ENCODE peak calls at places on chromosomes 4 and X, in four cellular contexts. C, J, I and Z are unnamed samples.

GRCh38 chrX:70279081-70279480 is 2.9 kb upstream of the RAB41 start:
- DNase-seq in J (no peak), I (no peak), C (no peak), Z (no peak)

GRCh38 chr4:188400456-188400855 is 261.2 kb downstream of the TRIML1 start:
- DNase-seq in C (peak; percentile 15), I (no peak), J (no peak), Z (no peak)

GRCh38 chr4:122953924-122954323 is 31.5 kb upstream of the NUDT6 start:
- DNase-seq in I (no peak), C (no peak), J (no peak), Z (no peak)

GRCh38 chr4:41079871-41080565 is 134.3 kb downstream of the APBB2 start:
- DNase-seq in I (no peak), C (no peak), J (no peak), Z (no peak)

GRCh38 chrX:100410083-100410590 is at the start of gene PCDH19:
- DNase-seq in I (peak; percentile 8), C (peak; percentile 32), J (peak; percentile 89), Z (peak; percentile 72)

GRCh38 chr4:38531126-38531737 is 132.8 kb upstream of the KLF3 start:
- DNase-seq in I (no peak), C (no peak), J (peak; percentile 40), Z (no peak)

GRCh38 chrX:71492086-71493065 is 40.5 kb upstream of the OGT start:
- DNase-seq in I (no peak), J (peak; percentile 3), C (peak; percentile 0), Z (no peak)

GRCh38 chrX:40845331-40845911 is 110.1 kb upstream of the MED14 start:
- DNase-seq in J (peak; percentile 68), I (peak; percentile 63), C (peak; percentile 17), Z (no peak)

GRCh38 chr4:186819357-186820086 is 95.9 kb upstream of the FAT1 start:
- DNase-seq in C (peak; percentile 11), J (no peak), I (no peak), Z (no peak)

GRCh38 chr4:8908206-8908893 is 36.7 kb upstream of the HMX1 start:
- DNase-seq in I (no peak), C (no peak), J (no peak), Z (no peak)

GRCh38 chr4:110505440-110505839 is 29.5 kb downstream of the ENPEP start:
- DNase-seq in J (no peak), I (no peak), C (no peak), Z (no peak)

GRCh38 chr4:110510282-110510681 is 34.3 kb downstream of the ENPEP start:
- DNase-seq in C (no peak), J (no peak), I (no peak), Z (no peak)

GRCh38 chr4:110512901-110513300 is 36.9 kb downstream of the ENPEP start:
- DNase-seq in J (no peak), C (no peak), I (no peak), Z (no peak)

GRCh38 chr4:110510955-110511544 is 35.1 kb downstream of the ENPEP start:
- DNase-seq in J (peak; percentile 74), C (peak; percentile 71), I (no peak), Z (peak; percentile 17)

DNA sequence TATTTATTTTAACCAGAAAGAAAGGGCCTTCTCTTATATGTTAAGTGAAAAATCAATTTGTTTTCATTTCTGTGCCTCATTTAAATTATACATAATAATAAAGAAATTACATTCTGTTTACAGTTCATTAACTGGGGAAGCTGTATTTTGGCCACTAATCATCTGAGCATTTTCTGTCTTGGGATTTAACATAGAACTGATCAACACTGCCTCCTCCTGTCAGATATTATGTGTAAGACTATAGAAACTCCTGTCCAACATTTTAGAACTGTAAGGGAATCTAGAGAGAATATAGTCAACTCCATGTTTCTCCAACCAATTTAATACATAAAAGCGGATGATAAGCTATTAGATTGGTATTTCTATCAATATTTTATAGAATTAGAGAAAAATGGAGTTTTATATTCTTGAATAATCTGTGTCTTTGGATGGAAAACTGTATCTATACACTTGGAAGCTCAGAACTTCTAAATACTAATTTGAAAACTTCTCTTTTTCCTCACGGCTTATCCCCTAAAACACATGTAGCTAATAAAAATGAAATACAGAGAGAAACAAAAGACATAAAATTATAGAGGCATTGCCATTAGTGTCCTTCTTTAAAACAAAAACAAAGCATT is 33.0 kb downstream of the ENPEP start:
- DNase-seq in C (peak; percentile 40), I (no peak), J (peak; percentile 55), Z (no peak)
- TF ChIP-seq CTCF in C (no peak), I (peak; percentile 44), J (peak; percentile 50), Z (peak; percentile 53)

GRCh38 chr4:76087007-76087769 is 12.7 kb downstream of the ART3 start:
- DNase-seq in I (peak; percentile 2), J (peak; percentile 80), C (peak; percentile 72), Z (peak; percentile 31)
- TF ChIP-seq CTCF in I (peak; percentile 56), J (peak; percentile 75), C (peak; percentile 73), Z (peak; percentile 70)

DNA sequence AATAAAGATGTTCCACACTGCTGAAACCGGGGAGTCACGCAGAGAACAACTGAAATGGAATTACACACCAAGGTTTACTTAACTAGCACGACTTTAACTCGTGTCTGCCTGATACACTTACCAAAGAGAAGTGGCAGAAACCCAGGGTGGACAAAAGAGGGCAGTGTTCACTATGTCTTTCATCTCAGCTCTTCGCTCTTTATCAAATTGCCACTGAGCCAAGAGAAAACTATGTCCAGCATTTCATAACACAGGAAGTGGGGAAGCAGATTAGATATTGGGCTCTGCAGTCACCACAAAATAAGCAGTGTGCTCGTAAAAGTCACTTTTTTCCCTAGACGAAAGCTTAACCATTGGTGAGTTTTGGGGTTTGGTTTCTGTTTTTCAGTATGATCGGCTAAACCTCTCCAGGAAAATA is 155.7 kb downstream of the CHIC2 start:
- DNase-seq in J (peak; percentile 85), C (peak; percentile 90), I (peak; percentile 88), Z (no peak)
- TF ChIP-seq CTCF in J (peak; percentile 79), C (peak; percentile 76), I (peak; percentile 82), Z (peak; percentile 59)

DNA sequence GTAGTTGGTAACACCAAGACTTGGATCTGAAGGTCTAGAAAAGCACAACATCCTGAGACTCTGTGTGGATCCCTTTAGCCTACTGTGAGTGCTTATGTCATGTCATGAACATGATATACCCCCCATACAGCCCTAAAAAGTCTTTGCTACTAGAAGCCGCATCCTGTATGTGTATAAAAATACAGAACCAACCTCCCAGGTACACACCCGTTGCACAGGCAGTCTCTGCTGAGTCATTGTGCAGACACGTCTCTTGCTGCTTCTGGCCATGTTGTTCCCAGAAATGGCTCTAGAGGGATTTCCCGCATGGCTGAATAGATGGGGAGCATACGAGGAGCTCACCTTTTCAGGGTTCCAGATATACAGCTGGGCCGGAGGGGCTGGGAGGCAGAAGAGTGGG is 93.3 kb downstream of the MAMLD1 start:
- DNase-seq in I (no peak), C (peak; percentile 63), J (no peak), Z (no peak)
- TF ChIP-seq CTCF in I (no peak), C (no peak), J (no peak), Z (no peak)